ENCODE peak calls at places on chromosomes 6 and 20, in six cellular contexts. L is Peyer's patch; Z is upper lobe of right lung; G is effector memory CD4-positive, alpha-beta T cell; Q is neural progenitor cell; E is IMR-90. X is an unnamed sample. For H3K4me1, the result is how much of the 10 kb centered on the place peaks cover.

GRCh38 chr6:34600101-34600500 is 44.0 kb upstream of the SPDEF start:
- DNase-seq in E (no peak), Z (no peak), Q (no peak), L (no peak), G (no peak), X (no peak)

GRCh38 chr6:109864050-109864449 is 114.1 kb upstream of the GPR6 start:
- DNase-seq in L (no peak), G (no peak), E (no peak), Q (no peak), Z (no peak), X (no peak)

GRCh38 chr6:160462551-160463109 is 114.5 kb downstream of the SLC22A3 start:
- DNase-seq in Q (no peak), Z (no peak), L (peak), G (peak), E (peak), X (peak)

GRCh38 chr6:136956590-136957573 is 34.8 kb downstream of the SLC35D3 start:
- DNase-seq in L (no peak), Z (no peak), E (no peak), G (no peak), Q (peak), X (peak)

GRCh38 chr6:71908162-71908765 is 21.9 kb downstream of the RIMS1 start:
- DNase-seq in L (no peak), G (no peak), E (no peak), Z (no peak), Q (no peak), X (no peak)

GRCh38 chr6:111238464-111239119 is 151.3 kb downstream of the SLC16A10 start:
- DNase-seq in Z (no peak), L (no peak), G (no peak), Q (no peak), E (peak), X (no peak)

GRCh38 chr20:50409495-50409894 is 100.7 kb upstream of the PTPN1 start:
- DNase-seq in Z (no peak), E (no peak), L (no peak), Q (no peak), G (no peak), X (no peak)

GRCh38 chr6:52152692-52153091 is 33.5 kb upstream of the IL17A start:
- DNase-seq in E (no peak), L (no peak), G (no peak), Z (no peak), Q (peak), X (peak)

GRCh38 chr6:106125925-106126435 is 39.8 kb downstream of the PRDM1 start:
- DNase-seq in G (peak), E (no peak), L (peak), Q (no peak), Z (no peak), X (no peak)

GRCh38 chr6:166725571-166725970 is 98.5 kb upstream of the RPS6KA2 start:
- DNase-seq in G (no peak), L (no peak), Q (no peak), E (no peak), Z (no peak), X (no peak)

GRCh38 chr20:3479025-3479424 is 8.2 kb downstream of the ATRN start:
- DNase-seq in Q (no peak), Z (no peak), E (no peak), L (no peak), G (no peak), X (no peak)

GRCh38 chr20:44172572-44172950 is 14.4 kb downstream of the JPH2 start:
- DNase-seq in L (no peak), G (no peak), Q (no peak), Z (no peak), E (no peak), X (no peak)

GRCh38 chr20:58233881-58234528 is 5.6 kb upstream of the ANKRD60 start:
- DNase-seq in Z (no peak), Q (peak), L (peak), E (no peak), G (no peak), X (peak)

GRCh38 chr20:18909254-18909653 is 95.7 kb downstream of the SCP2D1 start:
- DNase-seq in G (no peak), Z (no peak), Q (no peak), L (no peak), E (no peak), X (no peak)

GRCh38 chr6:162917506-162917905 is 189.7 kb downstream of the PACRG start:
- DNase-seq in G (no peak), Z (no peak), L (no peak), Q (no peak), E (peak), X (peak)

GRCh38 chr20:1334761-1335160 is 5.8 kb upstream of the SDCBP2 start:
- DNase-seq in Q (no peak), E (no peak), L (no peak), G (no peak), Z (no peak), X (no peak)

GRCh38 chr6:28489366-28490190 is 26.0 kb downstream of the GPX6 start:
- DNase-seq in G (no peak), Q (peak), E (peak), Z (peak), L (peak), X (peak)

GRCh38 chr6:225907-226306 is 66.4 kb upstream of the DUSP22 start:
- DNase-seq in L (no peak), G (no peak), E (no peak), Z (peak), Q (no peak), X (no peak)
- H3K4me3 ChIP-seq in L (no peak), G (peak), E (no peak), Z (no peak), Q (no peak), X (no peak)

GRCh38 chr20:62451156-62451767 is 23.9 kb upstream of the RBBP8NL start:
- DNase-seq in G (no peak), L (no peak), Z (no peak), E (no peak), Q (no peak), X (no peak)
- H3K27ac ChIP-seq in G (no peak), L (no peak), Z (no peak), E (no peak), Q (no peak), X (no peak)

GRCh38 chr6:37675606-37676005 is 22.1 kb downstream of the MDGA1 start:
- DNase-seq in Q (no peak), L (no peak), Z (no peak), E (no peak), G (no peak), X (no peak)
- H3K4me1 ChIP-seq in Q (under half), L (under half), Z (under half), E (under half), G (under half), X (under half)

DNA sequence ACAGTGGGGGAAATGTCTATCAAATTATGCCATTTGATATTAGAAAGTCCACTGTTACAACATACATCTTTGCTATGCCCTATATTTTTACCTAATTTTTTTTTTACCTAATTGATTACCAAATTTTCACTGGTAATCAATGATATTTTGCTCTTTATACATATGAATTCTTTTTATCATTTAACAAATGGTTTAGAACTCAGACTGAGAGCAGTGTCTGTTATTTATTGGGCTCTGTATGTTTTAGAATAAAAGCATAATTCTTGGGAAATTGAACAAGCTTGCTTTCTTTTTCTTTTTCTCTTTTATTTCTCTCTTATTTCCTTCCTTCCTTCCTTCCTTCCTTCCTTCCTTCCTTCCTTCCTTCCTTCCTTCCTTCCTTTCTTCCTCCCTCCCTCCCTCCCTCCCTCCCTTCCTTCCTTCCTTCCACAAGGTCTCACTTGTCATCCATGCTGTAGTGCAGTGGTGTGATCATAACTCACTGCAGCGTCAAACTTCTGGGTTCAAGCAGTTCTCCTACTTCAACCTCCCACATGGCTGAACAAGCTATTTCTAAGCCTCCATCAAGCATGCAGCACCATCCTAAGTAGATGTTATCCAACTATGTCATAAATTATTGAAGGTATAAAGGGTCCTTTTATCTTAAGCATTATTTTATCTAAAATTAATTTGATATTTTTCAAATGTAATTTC is 911.7 kb upstream of the CITED2 start:
- DNase-seq in Z (no peak), E (no peak), G (no peak), Q (no peak), L (no peak), X (no peak)
- H3K4me3 ChIP-seq in Z (no peak), E (no peak), G (no peak), Q (no peak), L (no peak), X (no peak)

DNA sequence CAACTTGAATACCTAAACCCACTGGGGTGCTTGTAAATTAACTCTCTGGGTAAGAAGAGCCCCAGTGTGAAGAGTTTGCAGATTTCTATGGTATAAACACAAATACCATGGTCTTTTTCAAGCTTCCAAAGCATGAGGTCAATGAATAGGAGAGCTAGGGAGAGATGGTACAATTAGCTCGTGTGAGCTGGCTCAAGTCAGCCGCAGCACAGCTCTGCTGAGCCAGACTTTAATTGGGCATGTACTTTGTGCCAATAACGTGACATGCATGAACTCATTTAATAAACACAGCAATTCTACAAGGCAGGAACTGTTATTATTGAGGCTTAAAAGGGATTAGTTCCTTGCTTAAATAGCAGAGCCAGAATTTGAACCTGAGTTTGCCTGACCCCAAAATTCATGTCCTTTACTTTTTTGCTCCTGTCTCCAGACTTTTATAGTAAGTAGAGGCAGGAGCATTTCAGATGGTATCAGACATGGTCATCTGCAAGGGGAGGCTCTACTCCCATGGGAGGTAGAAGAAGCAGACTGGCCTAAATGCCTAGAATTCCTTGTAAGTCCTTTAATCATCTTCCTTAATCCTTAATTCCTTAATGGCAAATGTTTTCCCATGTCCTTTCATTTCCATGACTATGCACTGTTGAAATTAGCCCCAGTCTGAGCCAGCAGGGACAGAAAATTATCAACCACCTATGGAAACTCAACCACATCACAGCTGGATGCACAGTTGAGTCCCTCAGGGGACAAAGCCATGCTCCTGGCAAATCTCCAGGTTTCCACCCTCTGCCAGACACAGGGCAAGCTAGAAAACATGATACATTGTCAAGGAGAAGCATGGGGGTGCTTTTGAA is 684.0 kb downstream of the KIF16B start:
- DNase-seq in L (no peak), G (no peak), Q (no peak), E (no peak), Z (no peak), X (no peak)
- H3K27ac ChIP-seq in L (no peak), G (no peak), Q (no peak), E (no peak), Z (no peak), X (no peak)

GRCh38 chr20:36462440-36463211 is 78.7 kb upstream of the MYL9 start:
- DNase-seq in L (peak), Q (peak), Z (peak), G (no peak), E (peak), X (no peak)

GRCh38 chr20:36465109-36466080 is 75.9 kb upstream of the MYL9 start:
- DNase-seq in L (no peak), Z (no peak), G (no peak), E (peak), Q (peak), X (peak)

GRCh38 chr20:36460648-36461599 is 80.4 kb upstream of the MYL9 start:
- DNase-seq in L (peak), G (peak), Q (peak), E (peak), Z (peak), X (peak)

GRCh38 chr20:36461600-36462439 is 79.5 kb upstream of the MYL9 start:
- DNase-seq in Z (peak), E (peak), L (peak), G (peak), Q (peak), X (peak)

DNA sequence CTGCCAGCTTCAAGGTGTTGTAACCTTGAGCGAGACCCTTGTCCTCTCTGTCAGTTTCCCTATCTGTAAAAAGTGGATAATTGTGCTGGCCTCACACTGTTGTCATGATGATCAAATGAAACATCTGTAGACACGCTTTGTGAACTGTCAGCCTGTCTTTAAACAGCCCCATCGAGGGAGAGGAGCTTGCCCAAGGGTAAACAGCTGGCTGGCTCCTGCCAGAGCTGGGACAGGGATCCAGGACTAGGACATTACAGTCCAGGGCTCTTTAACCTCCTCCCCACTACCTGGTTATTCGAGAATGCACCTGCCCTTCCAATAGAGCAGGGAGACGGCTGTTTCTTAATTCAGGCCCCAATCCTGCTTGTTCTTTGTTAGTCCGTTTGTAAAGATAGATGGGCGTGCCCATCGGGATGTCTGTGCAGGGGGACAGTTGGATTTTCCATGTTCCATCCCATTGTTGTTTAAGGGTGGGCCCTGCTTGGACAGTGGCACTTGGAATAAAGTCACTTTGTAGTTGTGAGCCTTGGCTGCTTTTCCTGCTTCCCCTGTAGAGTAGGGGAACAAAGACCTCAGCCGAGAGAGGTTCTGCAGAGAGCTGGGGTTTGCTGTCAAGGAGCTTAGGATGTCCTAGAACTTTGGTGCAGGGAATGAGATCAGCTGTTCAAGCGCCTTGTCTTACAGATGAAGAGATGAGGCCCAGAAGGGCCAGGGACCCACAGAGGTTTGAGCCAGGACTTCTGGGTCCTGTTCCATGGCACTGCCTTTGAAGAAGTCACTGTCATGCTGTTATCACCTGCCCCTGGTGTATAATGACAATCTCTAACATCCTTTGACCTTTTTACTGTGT is 77.9 kb upstream of the MYL9 start:
- DNase-seq in Z (no peak), L (no peak), G (no peak), E (no peak), Q (no peak), X (no peak)
- H3K4me1 ChIP-seq in Z (half or more), L (half or more), G (half or more), E (under half), Q (under half), X (under half)